ENCODE peak calls at places on chromosomes 11 and 22, in seven cellular contexts. One of them, this sample, is unnamed.

GRCh38 chr11:3995307-3995706 is 99.3 kb upstream of the RRM1 start:
- DNase-seq in lower lobe of right lung: no peak
- DNase-seq in cardiac muscle cell: no peak
- DNase-seq in heart left ventricle: no peak
- DNase-seq in DND-41: no peak
- DNase-seq in CD8-positive, alpha-beta T cell: no peak
- DNase-seq in left lung: no peak
- DNase-seq in this sample: peak; percentile 15

GRCh38 chr11:19670030-19670761 is 42.4 kb upstream of the NAV2 start:
- DNase-seq in lower lobe of right lung: no peak
- DNase-seq in cardiac muscle cell: no peak
- DNase-seq in heart left ventricle: no peak
- DNase-seq in DND-41: no peak
- DNase-seq in CD8-positive, alpha-beta T cell: no peak
- DNase-seq in left lung: no peak
- DNase-seq in this sample: no peak

GRCh38 chr22:24823787-24824186 is 17.8 kb downstream of the SGSM1 start:
- DNase-seq in lower lobe of right lung: no peak
- DNase-seq in cardiac muscle cell: no peak
- DNase-seq in heart left ventricle: no peak
- DNase-seq in DND-41: no peak
- DNase-seq in CD8-positive, alpha-beta T cell: no peak
- DNase-seq in left lung: no peak
- DNase-seq in this sample: no peak

GRCh38 chr11:19474954-19475811 is 234.4 kb upstream of the E2F8 start:
- DNase-seq in lower lobe of right lung: no peak
- DNase-seq in cardiac muscle cell: no peak
- DNase-seq in heart left ventricle: no peak
- DNase-seq in DND-41: no peak
- DNase-seq in CD8-positive, alpha-beta T cell: no peak
- DNase-seq in left lung: no peak
- DNase-seq in this sample: peak; percentile 63

GRCh38 chr11:33179431-33179830 is 18.2 kb upstream of the CSTF3 start:
- DNase-seq in lower lobe of right lung: no peak
- DNase-seq in cardiac muscle cell: peak; percentile 36
- DNase-seq in heart left ventricle: no peak
- DNase-seq in DND-41: peak; percentile 52
- DNase-seq in CD8-positive, alpha-beta T cell: no peak
- DNase-seq in left lung: no peak
- DNase-seq in this sample: no peak

GRCh38 chr11:124724854-124725718 is 14.7 kb upstream of the NRGN start:
- DNase-seq in lower lobe of right lung: peak; percentile 83
- DNase-seq in cardiac muscle cell: no peak
- DNase-seq in heart left ventricle: no peak
- DNase-seq in DND-41: no peak
- DNase-seq in CD8-positive, alpha-beta T cell: no peak
- DNase-seq in left lung: no peak
- DNase-seq in this sample: no peak

GRCh38 chr11:121829159-121829643 is 286.8 kb downstream of the BLID start:
- DNase-seq in lower lobe of right lung: no peak
- DNase-seq in cardiac muscle cell: peak; percentile 97
- DNase-seq in heart left ventricle: no peak
- DNase-seq in DND-41: no peak
- DNase-seq in CD8-positive, alpha-beta T cell: no peak
- DNase-seq in left lung: no peak
- DNase-seq in this sample: no peak

GRCh38 chr11:35404397-35404775 is 15.0 kb downstream of the SLC1A2 start:
- DNase-seq in lower lobe of right lung: peak; percentile 56
- DNase-seq in cardiac muscle cell: peak; percentile 41
- DNase-seq in heart left ventricle: no peak
- DNase-seq in DND-41: peak; percentile 15
- DNase-seq in CD8-positive, alpha-beta T cell: no peak
- DNase-seq in left lung: no peak
- DNase-seq in this sample: peak; percentile 59

GRCh38 chr11:134331565-134332188 is at the start of gene GLB1L2:
- DNase-seq in lower lobe of right lung: peak; percentile 79
- DNase-seq in cardiac muscle cell: peak; percentile 58
- DNase-seq in heart left ventricle: peak; percentile 88
- DNase-seq in DND-41: peak; percentile 88
- DNase-seq in CD8-positive, alpha-beta T cell: peak; percentile 77
- DNase-seq in left lung: peak; percentile 91
- DNase-seq in this sample: peak; percentile 92

GRCh38 chr11:73085189-73085875 is 56.8 kb downstream of the FCHSD2 start:
- DNase-seq in lower lobe of right lung: no peak
- DNase-seq in cardiac muscle cell: peak; percentile 19
- DNase-seq in heart left ventricle: no peak
- DNase-seq in DND-41: no peak
- DNase-seq in CD8-positive, alpha-beta T cell: no peak
- DNase-seq in left lung: no peak
- DNase-seq in this sample: no peak

GRCh38 chr11:47668665-47669064 is 26.3 kb upstream of the MTCH2 start:
- DNase-seq in lower lobe of right lung: no peak
- DNase-seq in cardiac muscle cell: no peak
- DNase-seq in heart left ventricle: no peak
- DNase-seq in DND-41: no peak
- DNase-seq in CD8-positive, alpha-beta T cell: no peak
- DNase-seq in left lung: no peak
- DNase-seq in this sample: no peak

GRCh38 chr11:106585061-106585460 is 433.2 kb downstream of the GUCY1A2 start:
- DNase-seq in lower lobe of right lung: no peak
- DNase-seq in cardiac muscle cell: peak; percentile 57
- DNase-seq in heart left ventricle: no peak
- DNase-seq in DND-41: no peak
- DNase-seq in CD8-positive, alpha-beta T cell: no peak
- DNase-seq in left lung: no peak
- DNase-seq in this sample: no peak

GRCh38 chr11:101129203-101129943 is at the start of gene PGR:
- DNase-seq in lower lobe of right lung: peak; percentile 49
- DNase-seq in cardiac muscle cell: no peak
- DNase-seq in heart left ventricle: peak; percentile 59
- DNase-seq in DND-41: no peak
- DNase-seq in CD8-positive, alpha-beta T cell: no peak
- DNase-seq in left lung: peak; percentile 61
- DNase-seq in this sample: peak; percentile 6

GRCh38 chr22:49958961-49959781 is 1.4 kb upstream of the PIM3 start:
- DNase-seq in lower lobe of right lung: peak; percentile 50
- DNase-seq in cardiac muscle cell: no peak
- DNase-seq in heart left ventricle: no peak
- DNase-seq in DND-41: no peak
- DNase-seq in CD8-positive, alpha-beta T cell: no peak
- DNase-seq in left lung: peak; percentile 81
- DNase-seq in this sample: no peak

GRCh38 chr11:46389450-46390330 is 1.9 kb downstream of the CHRM4 start:
- DNase-seq in lower lobe of right lung: peak; percentile 82
- DNase-seq in cardiac muscle cell: peak; percentile 72
- DNase-seq in heart left ventricle: peak; percentile 82
- DNase-seq in DND-41: peak; percentile 41
- DNase-seq in CD8-positive, alpha-beta T cell: no peak
- DNase-seq in left lung: peak; percentile 93
- DNase-seq in this sample: peak; percentile 58

GRCh38 chr11:1299621-1300020 is 9.8 kb downstream of the TOLLIP start:
- DNase-seq in lower lobe of right lung: peak; percentile 45
- DNase-seq in cardiac muscle cell: no peak
- DNase-seq in heart left ventricle: no peak
- DNase-seq in DND-41: no peak
- DNase-seq in CD8-positive, alpha-beta T cell: no peak
- DNase-seq in left lung: peak; percentile 82
- DNase-seq in this sample: no peak

GRCh38 chr11:100232006-100232405 is 455.1 kb upstream of the ARHGAP42 start:
- DNase-seq in lower lobe of right lung: no peak
- DNase-seq in cardiac muscle cell: no peak
- DNase-seq in heart left ventricle: no peak
- DNase-seq in DND-41: no peak
- DNase-seq in CD8-positive, alpha-beta T cell: no peak
- DNase-seq in left lung: no peak
- DNase-seq in this sample: no peak

GRCh38 chr11:79720115-79720514 is 279.3 kb upstream of the TENM4 start:
- DNase-seq in lower lobe of right lung: no peak
- DNase-seq in cardiac muscle cell: no peak
- DNase-seq in heart left ventricle: no peak
- DNase-seq in DND-41: no peak
- DNase-seq in CD8-positive, alpha-beta T cell: no peak
- DNase-seq in left lung: no peak
- DNase-seq in this sample: no peak

GRCh38 chr11:2306971-2307732 is 5.3 kb downstream of the TSPAN32 start:
- DNase-seq in lower lobe of right lung: peak; percentile 47
- DNase-seq in cardiac muscle cell: no peak
- DNase-seq in heart left ventricle: peak; percentile 76
- DNase-seq in DND-41: no peak
- DNase-seq in CD8-positive, alpha-beta T cell: no peak
- DNase-seq in left lung: peak; percentile 73
- DNase-seq in this sample: no peak

GRCh38 chr11:9250139-9250582 is 15.0 kb downstream of the DENND5A start:
- DNase-seq in lower lobe of right lung: no peak
- DNase-seq in cardiac muscle cell: peak; percentile 65
- DNase-seq in heart left ventricle: no peak
- DNase-seq in DND-41: peak; percentile 75
- DNase-seq in CD8-positive, alpha-beta T cell: no peak
- DNase-seq in left lung: no peak
- DNase-seq in this sample: no peak

GRCh38 chr11:9251306-9251705 is 13.8 kb downstream of the DENND5A start:
- DNase-seq in lower lobe of right lung: no peak
- DNase-seq in cardiac muscle cell: no peak
- DNase-seq in heart left ventricle: no peak
- DNase-seq in DND-41: no peak
- DNase-seq in CD8-positive, alpha-beta T cell: no peak
- DNase-seq in left lung: no peak
- DNase-seq in this sample: no peak

GRCh38 chr11:9247863-9248262 is 17.3 kb downstream of the DENND5A start:
- DNase-seq in lower lobe of right lung: no peak
- DNase-seq in cardiac muscle cell: no peak
- DNase-seq in heart left ventricle: no peak
- DNase-seq in DND-41: no peak
- DNase-seq in CD8-positive, alpha-beta T cell: no peak
- DNase-seq in left lung: no peak
- DNase-seq in this sample: no peak

GRCh38 chr11:9253086-9253485 is 12.1 kb downstream of the DENND5A start:
- DNase-seq in lower lobe of right lung: no peak
- DNase-seq in cardiac muscle cell: no peak
- DNase-seq in heart left ventricle: no peak
- DNase-seq in DND-41: no peak
- DNase-seq in CD8-positive, alpha-beta T cell: no peak
- DNase-seq in left lung: no peak
- DNase-seq in this sample: no peak

DNA sequence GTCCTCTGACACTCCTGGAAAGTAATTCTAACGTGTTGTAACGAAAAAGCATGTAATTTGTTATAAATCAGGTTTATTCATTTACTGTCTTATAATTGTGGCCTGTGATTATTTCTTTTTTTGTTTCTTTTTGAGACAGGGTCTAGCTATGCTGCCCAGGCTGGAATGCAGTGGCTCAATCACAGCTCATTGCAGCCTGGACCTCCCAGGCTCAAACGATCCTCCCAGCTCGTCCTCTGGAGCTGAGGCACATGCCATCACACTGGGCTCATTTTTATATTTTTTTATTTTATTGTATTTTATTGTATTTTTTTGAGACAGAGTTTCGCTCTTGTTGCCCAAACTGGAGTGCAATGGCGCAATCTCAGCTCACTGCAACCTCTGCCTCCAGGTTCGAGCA is 15.9 kb downstream of the DENND5A start:
- DNase-seq in lower lobe of right lung: no peak
- DNase-seq in cardiac muscle cell: no peak
- DNase-seq in heart left ventricle: no peak
- DNase-seq in DND-41: no peak
- DNase-seq in CD8-positive, alpha-beta T cell: no peak
- DNase-seq in left lung: no peak
- DNase-seq in this sample: no peak
- H3K4me1 ChIP-seq in lower lobe of right lung: peaks cover 30% of the 10 kb centered on the region
- H3K4me1 ChIP-seq in cardiac muscle cell: peaks cover 6% of the 10 kb centered on the region
- H3K4me1 ChIP-seq in heart left ventricle: peaks cover 15% of the 10 kb centered on the region
- H3K4me1 ChIP-seq in DND-41: peaks cover 32% of the 10 kb centered on the region
- H3K4me1 ChIP-seq in CD8-positive, alpha-beta T cell: peaks cover 71% of the 10 kb centered on the region
- H3K4me1 ChIP-seq in left lung: peaks cover 49% of the 10 kb centered on the region
- H3K4me1 ChIP-seq in this sample: peaks cover 3% of the 10 kb centered on the region

GRCh38 chr11:61057615-61058014 is 44.7 kb upstream of the CD5 start:
- DNase-seq in lower lobe of right lung: no peak
- DNase-seq in cardiac muscle cell: no peak
- DNase-seq in heart left ventricle: no peak
- DNase-seq in DND-41: no peak
- DNase-seq in CD8-positive, alpha-beta T cell: no peak
- DNase-seq in left lung: no peak
- DNase-seq in this sample: no peak
- H3K4me3 ChIP-seq in lower lobe of right lung: no peak overlapping the region
- H3K4me3 ChIP-seq in cardiac muscle cell: no peak overlapping the region
- H3K4me3 ChIP-seq in heart left ventricle: no peak overlapping the region
- H3K4me3 ChIP-seq in DND-41: no peak overlapping the region
- H3K4me3 ChIP-seq in CD8-positive, alpha-beta T cell: no peak overlapping the region
- H3K4me3 ChIP-seq in left lung: no peak overlapping the region
- H3K4me3 ChIP-seq in this sample: no peak overlapping the region

GRCh38 chr22:36816635-36817428 is at the start of gene PVALB:
- DNase-seq in lower lobe of right lung: peak; percentile 50
- DNase-seq in cardiac muscle cell: peak; percentile 65
- DNase-seq in heart left ventricle: no peak
- DNase-seq in DND-41: no peak
- DNase-seq in CD8-positive, alpha-beta T cell: no peak
- DNase-seq in left lung: no peak
- DNase-seq in this sample: no peak

GRCh38 chr22:36817429-36817783 is 571 bp upstream of the PVALB start:
- DNase-seq in lower lobe of right lung: no peak
- DNase-seq in cardiac muscle cell: no peak
- DNase-seq in heart left ventricle: no peak
- DNase-seq in DND-41: no peak
- DNase-seq in CD8-positive, alpha-beta T cell: no peak
- DNase-seq in left lung: no peak
- DNase-seq in this sample: no peak

GRCh38 chr22:36816338-36816634 is 549 bp downstream of the PVALB start:
- DNase-seq in lower lobe of right lung: no peak
- DNase-seq in cardiac muscle cell: no peak
- DNase-seq in heart left ventricle: no peak
- DNase-seq in DND-41: no peak
- DNase-seq in CD8-positive, alpha-beta T cell: no peak
- DNase-seq in left lung: no peak
- DNase-seq in this sample: no peak

GRCh38 chr22:36818010-36818642 is 1.3 kb upstream of the PVALB start:
- DNase-seq in lower lobe of right lung: no peak
- DNase-seq in cardiac muscle cell: no peak
- DNase-seq in heart left ventricle: no peak
- DNase-seq in DND-41: no peak
- DNase-seq in CD8-positive, alpha-beta T cell: no peak
- DNase-seq in left lung: no peak
- DNase-seq in this sample: no peak

DNA sequence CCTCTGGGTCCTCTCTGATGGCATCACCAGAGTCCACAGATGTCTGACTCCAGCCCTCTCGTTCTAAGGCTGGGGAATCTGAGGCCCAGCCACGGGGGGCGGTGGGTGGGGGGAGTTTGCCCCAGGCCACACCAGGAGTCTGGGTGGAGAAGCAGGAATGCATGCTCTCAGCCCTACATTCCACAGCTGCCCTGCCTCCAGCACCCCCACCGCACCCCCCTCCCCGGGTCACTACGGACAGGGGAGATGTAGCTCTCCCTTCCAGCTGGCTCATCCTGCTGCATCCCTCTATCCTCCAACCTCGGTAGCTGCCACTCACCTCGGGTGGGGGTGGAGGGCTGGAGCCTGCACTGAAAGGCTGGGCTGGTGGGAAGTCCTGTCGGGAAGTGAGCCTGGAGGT is 2.3 kb upstream of the PVALB start:
- DNase-seq in lower lobe of right lung: no peak
- DNase-seq in cardiac muscle cell: no peak
- DNase-seq in heart left ventricle: no peak
- DNase-seq in DND-41: no peak
- DNase-seq in CD8-positive, alpha-beta T cell: no peak
- DNase-seq in left lung: no peak
- DNase-seq in this sample: no peak
- H3K27me3 ChIP-seq in lower lobe of right lung: peaks cover 75% of the 10 kb centered on the region
- H3K27me3 ChIP-seq in cardiac muscle cell: peaks cover 43% of the 10 kb centered on the region
- H3K27me3 ChIP-seq in heart left ventricle: peaks cover 69% of the 10 kb centered on the region
- H3K27me3 ChIP-seq in DND-41: peaks cover 41% of the 10 kb centered on the region
- H3K27me3 ChIP-seq in CD8-positive, alpha-beta T cell: peaks cover 24% of the 10 kb centered on the region
- H3K27me3 ChIP-seq in left lung: peaks cover 96% of the 10 kb centered on the region
- H3K27me3 ChIP-seq in this sample: peaks cover 56% of the 10 kb centered on the region

GRCh38 chr11:12091957-12092558 is 18.3 kb upstream of the MICAL2 start:
- DNase-seq in lower lobe of right lung: no peak
- DNase-seq in cardiac muscle cell: no peak
- DNase-seq in heart left ventricle: no peak
- DNase-seq in DND-41: no peak
- DNase-seq in CD8-positive, alpha-beta T cell: no peak
- DNase-seq in left lung: no peak
- DNase-seq in this sample: no peak
- H3K4me1 ChIP-seq in lower lobe of right lung: peaks cover 60% of the 10 kb centered on the region
- H3K4me1 ChIP-seq in cardiac muscle cell: peaks cover 34% of the 10 kb centered on the region
- H3K4me1 ChIP-seq in heart left ventricle: peaks cover 36% of the 10 kb centered on the region
- H3K4me1 ChIP-seq in DND-41: peaks cover 25% of the 10 kb centered on the region
- H3K4me1 ChIP-seq in CD8-positive, alpha-beta T cell: peaks cover 39% of the 10 kb centered on the region
- H3K4me1 ChIP-seq in left lung: peaks cover 64% of the 10 kb centered on the region
- H3K4me1 ChIP-seq in this sample: no peaks in the 10 kb centered on the region